ENCODE peak calls at places on chromosome 17, in ten cellular contexts. One of them, this sample, is unnamed.

GRCh38 chr17:17170346-17170976 is 35.7 kb downstream of the PLD6 start:
- DNase-seq in mesothelial cell of epicardium: no peak
- DNase-seq in H9: no peak
- DNase-seq in fibroblast of the aortic adventitia: peak
- DNase-seq in A549: no peak
- DNase-seq in stomach: no peak
- DNase-seq in foreskin fibroblast: no peak
- DNase-seq in AG04450: no peak
- DNase-seq in nephron progenitor cell: no peak
- DNase-seq in left ventricle myocardium inferior: no peak
- DNase-seq in this sample: no peak

GRCh38 chr17:3602499-3602898 is 6.7 kb downstream of the TRPV1 start:
- DNase-seq in fibroblast of the aortic adventitia: peak
- DNase-seq in nephron progenitor cell: peak
- DNase-seq in H9: peak
- DNase-seq in A549: peak
- DNase-seq in foreskin fibroblast: no peak
- DNase-seq in stomach: no peak
- DNase-seq in mesothelial cell of epicardium: no peak
- DNase-seq in AG04450: no peak
- DNase-seq in left ventricle myocardium inferior: no peak
- DNase-seq in this sample: no peak

GRCh38 chr17:57020208-57020607 is 42.3 kb downstream of the SCPEP1 start:
- DNase-seq in foreskin fibroblast: no peak
- DNase-seq in A549: no peak
- DNase-seq in mesothelial cell of epicardium: no peak
- DNase-seq in left ventricle myocardium inferior: no peak
- DNase-seq in fibroblast of the aortic adventitia: no peak
- DNase-seq in AG04450: no peak
- DNase-seq in H9: no peak
- DNase-seq in nephron progenitor cell: no peak
- DNase-seq in stomach: no peak
- DNase-seq in this sample: no peak

GRCh38 chr17:15157051-15157450 is 108.1 kb downstream of the PMP22 start:
- DNase-seq in foreskin fibroblast: peak
- DNase-seq in fibroblast of the aortic adventitia: no peak
- DNase-seq in A549: no peak
- DNase-seq in mesothelial cell of epicardium: no peak
- DNase-seq in stomach: no peak
- DNase-seq in AG04450: no peak
- DNase-seq in H9: no peak
- DNase-seq in nephron progenitor cell: no peak
- DNase-seq in left ventricle myocardium inferior: no peak
- DNase-seq in this sample: no peak

GRCh38 chr17:83143817-83144231 is 64.4 kb downstream of the METRNL start:
- DNase-seq in stomach: no peak
- DNase-seq in left ventricle myocardium inferior: no peak
- DNase-seq in mesothelial cell of epicardium: no peak
- DNase-seq in nephron progenitor cell: no peak
- DNase-seq in AG04450: no peak
- DNase-seq in A549: no peak
- DNase-seq in H9: no peak
- DNase-seq in fibroblast of the aortic adventitia: no peak
- DNase-seq in foreskin fibroblast: no peak
- DNase-seq in this sample: no peak

GRCh38 chr17:60141111-60142018 is 8.4 kb upstream of the CA4 start:
- DNase-seq in left ventricle myocardium inferior: no peak
- DNase-seq in AG04450: no peak
- DNase-seq in nephron progenitor cell: no peak
- DNase-seq in foreskin fibroblast: peak
- DNase-seq in fibroblast of the aortic adventitia: no peak
- DNase-seq in H9: no peak
- DNase-seq in mesothelial cell of epicardium: no peak
- DNase-seq in stomach: peak
- DNase-seq in A549: no peak
- DNase-seq in this sample: no peak

GRCh38 chr17:17347234-17347955 is 44.2 kb downstream of the NT5M start:
- DNase-seq in left ventricle myocardium inferior: no peak
- DNase-seq in A549: no peak
- DNase-seq in mesothelial cell of epicardium: no peak
- DNase-seq in fibroblast of the aortic adventitia: no peak
- DNase-seq in nephron progenitor cell: no peak
- DNase-seq in AG04450: no peak
- DNase-seq in stomach: peak
- DNase-seq in foreskin fibroblast: no peak
- DNase-seq in H9: peak
- DNase-seq in this sample: no peak

GRCh38 chr17:17713839-17714238 is 32.6 kb downstream of the RAI1 start:
- DNase-seq in foreskin fibroblast: peak
- DNase-seq in fibroblast of the aortic adventitia: peak
- DNase-seq in stomach: peak
- DNase-seq in AG04450: no peak
- DNase-seq in A549: no peak
- DNase-seq in nephron progenitor cell: no peak
- DNase-seq in H9: no peak
- DNase-seq in left ventricle myocardium inferior: peak
- DNase-seq in mesothelial cell of epicardium: no peak
- DNase-seq in this sample: peak

GRCh38 chr17:68089881-68090280 is 54.3 kb downstream of the KPNA2 start:
- DNase-seq in H9: no peak
- DNase-seq in foreskin fibroblast: peak
- DNase-seq in nephron progenitor cell: no peak
- DNase-seq in left ventricle myocardium inferior: peak
- DNase-seq in fibroblast of the aortic adventitia: no peak
- DNase-seq in stomach: peak
- DNase-seq in A549: peak
- DNase-seq in mesothelial cell of epicardium: no peak
- DNase-seq in AG04450: no peak
- DNase-seq in this sample: peak

GRCh38 chr17:49610883-49611584 is 35.4 kb downstream of the NXPH3 start:
- DNase-seq in H9: no peak
- DNase-seq in AG04450: no peak
- DNase-seq in foreskin fibroblast: no peak
- DNase-seq in fibroblast of the aortic adventitia: no peak
- DNase-seq in nephron progenitor cell: no peak
- DNase-seq in left ventricle myocardium inferior: no peak
- DNase-seq in stomach: no peak
- DNase-seq in A549: no peak
- DNase-seq in mesothelial cell of epicardium: no peak
- DNase-seq in this sample: no peak

GRCh38 chr17:53033297-53033696 is 789.4 kb upstream of the KIF2B start:
- DNase-seq in left ventricle myocardium inferior: no peak
- DNase-seq in nephron progenitor cell: no peak
- DNase-seq in foreskin fibroblast: no peak
- DNase-seq in mesothelial cell of epicardium: no peak
- DNase-seq in AG04450: no peak
- DNase-seq in A549: no peak
- DNase-seq in stomach: no peak
- DNase-seq in H9: no peak
- DNase-seq in fibroblast of the aortic adventitia: no peak
- DNase-seq in this sample: no peak

GRCh38 chr17:2259769-2260536 is 43.6 kb downstream of the SMG6 start:
- DNase-seq in stomach: no peak
- DNase-seq in left ventricle myocardium inferior: no peak
- DNase-seq in nephron progenitor cell: no peak
- DNase-seq in H9: no peak
- DNase-seq in foreskin fibroblast: peak
- DNase-seq in fibroblast of the aortic adventitia: peak
- DNase-seq in AG04450: no peak
- DNase-seq in A549: no peak
- DNase-seq in mesothelial cell of epicardium: no peak
- DNase-seq in this sample: no peak

GRCh38 chr17:49388290-49388640 is 26.2 kb upstream of the ZNF652 start:
- DNase-seq in foreskin fibroblast: no peak
- DNase-seq in fibroblast of the aortic adventitia: no peak
- DNase-seq in H9: no peak
- DNase-seq in left ventricle myocardium inferior: no peak
- DNase-seq in A549: no peak
- DNase-seq in stomach: no peak
- DNase-seq in AG04450: no peak
- DNase-seq in nephron progenitor cell: no peak
- DNase-seq in mesothelial cell of epicardium: no peak
- DNase-seq in this sample: no peak

GRCh38 chr17:73278049-73278464 is 16.4 kb upstream of the CPSF4L start:
- DNase-seq in left ventricle myocardium inferior: no peak
- DNase-seq in AG04450: no peak
- DNase-seq in H9: no peak
- DNase-seq in fibroblast of the aortic adventitia: no peak
- DNase-seq in mesothelial cell of epicardium: no peak
- DNase-seq in stomach: peak
- DNase-seq in nephron progenitor cell: no peak
- DNase-seq in foreskin fibroblast: no peak
- DNase-seq in A549: no peak
- DNase-seq in this sample: no peak

GRCh38 chr17:1420163-1420562 is 20.1 kb upstream of the YWHAE start:
- DNase-seq in stomach: no peak
- DNase-seq in nephron progenitor cell: no peak
- DNase-seq in mesothelial cell of epicardium: no peak
- DNase-seq in left ventricle myocardium inferior: no peak
- DNase-seq in A549: no peak
- DNase-seq in AG04450: no peak
- DNase-seq in fibroblast of the aortic adventitia: no peak
- DNase-seq in H9: no peak
- DNase-seq in foreskin fibroblast: no peak
- DNase-seq in this sample: no peak

GRCh38 chr17:33990943-33991706 is 264.0 kb upstream of the CCL2 start:
- DNase-seq in nephron progenitor cell: no peak
- DNase-seq in fibroblast of the aortic adventitia: no peak
- DNase-seq in mesothelial cell of epicardium: no peak
- DNase-seq in stomach: no peak
- DNase-seq in left ventricle myocardium inferior: no peak
- DNase-seq in AG04450: no peak
- DNase-seq in foreskin fibroblast: no peak
- DNase-seq in A549: no peak
- DNase-seq in H9: peak
- DNase-seq in this sample: no peak

GRCh38 chr17:20986767-20987510 is 55.9 kb downstream of the USP22 start:
- DNase-seq in fibroblast of the aortic adventitia: no peak
- DNase-seq in A549: no peak
- DNase-seq in left ventricle myocardium inferior: no peak
- DNase-seq in mesothelial cell of epicardium: no peak
- DNase-seq in foreskin fibroblast: no peak
- DNase-seq in H9: peak
- DNase-seq in AG04450: no peak
- DNase-seq in nephron progenitor cell: no peak
- DNase-seq in stomach: no peak
- DNase-seq in this sample: no peak

GRCh38 chr17:39598047-39598481 is 9.7 kb downstream of the NEUROD2 start:
- DNase-seq in fibroblast of the aortic adventitia: no peak
- DNase-seq in left ventricle myocardium inferior: no peak
- DNase-seq in H9: no peak
- DNase-seq in stomach: peak
- DNase-seq in A549: no peak
- DNase-seq in nephron progenitor cell: no peak
- DNase-seq in mesothelial cell of epicardium: no peak
- DNase-seq in AG04450: no peak
- DNase-seq in foreskin fibroblast: no peak
- DNase-seq in this sample: peak

GRCh38 chr17:55635253-55635766 is 87.4 kb downstream of the TMEM100 start:
- DNase-seq in AG04450: no peak
- DNase-seq in mesothelial cell of epicardium: no peak
- DNase-seq in stomach: no peak
- DNase-seq in foreskin fibroblast: peak
- DNase-seq in left ventricle myocardium inferior: no peak
- DNase-seq in nephron progenitor cell: no peak
- DNase-seq in A549: no peak
- DNase-seq in fibroblast of the aortic adventitia: peak
- DNase-seq in H9: no peak
- DNase-seq in this sample: no peak
- TF ChIP-seq CTCF in AG04450: no peak
- TF ChIP-seq CTCF in mesothelial cell of epicardium: no peak
- TF ChIP-seq CTCF in stomach: no peak
- TF ChIP-seq CTCF in foreskin fibroblast: no peak
- TF ChIP-seq CTCF in left ventricle myocardium inferior: no peak
- TF ChIP-seq CTCF in nephron progenitor cell: no peak
- TF ChIP-seq CTCF in A549: no peak
- TF ChIP-seq CTCF in fibroblast of the aortic adventitia: no peak
- TF ChIP-seq CTCF in H9: no peak
- TF ChIP-seq CTCF in this sample: no peak

DNA sequence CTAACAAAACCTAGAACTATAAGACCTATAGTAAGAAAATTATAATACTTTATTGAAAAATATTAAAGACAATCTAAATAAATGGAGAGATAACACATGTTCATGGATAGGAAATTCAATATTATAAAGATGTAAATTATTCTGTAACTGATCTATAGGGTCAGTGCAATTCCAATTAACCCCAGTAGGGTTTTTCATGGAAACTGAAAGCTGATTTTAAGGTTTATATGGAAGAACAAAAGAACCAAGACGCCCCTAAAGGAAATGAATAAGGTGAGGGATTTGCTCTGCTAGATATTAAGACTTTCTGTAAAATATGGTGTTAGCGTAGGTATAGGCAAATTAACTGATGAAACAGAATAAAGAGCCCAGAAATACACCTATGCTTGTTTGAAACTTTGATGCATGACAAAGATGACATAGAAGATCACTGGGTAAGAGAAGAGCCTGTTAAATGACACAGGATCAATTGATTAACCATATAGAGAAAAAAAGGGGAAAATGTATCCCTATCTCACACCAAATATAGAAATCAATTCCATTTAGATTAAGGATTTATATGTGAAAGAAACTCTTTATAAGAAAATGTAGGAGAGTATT is 3.0 kb downstream of the ICAM2 start:
- DNase-seq in foreskin fibroblast: no peak
- DNase-seq in nephron progenitor cell: no peak
- DNase-seq in mesothelial cell of epicardium: no peak
- DNase-seq in A549: no peak
- DNase-seq in left ventricle myocardium inferior: no peak
- DNase-seq in stomach: no peak
- DNase-seq in fibroblast of the aortic adventitia: no peak
- DNase-seq in H9: no peak
- DNase-seq in AG04450: no peak
- DNase-seq in this sample: no peak
- TF ChIP-seq CTCF in foreskin fibroblast: peak
- TF ChIP-seq CTCF in nephron progenitor cell: peak
- TF ChIP-seq CTCF in mesothelial cell of epicardium: peak
- TF ChIP-seq CTCF in A549: no peak
- TF ChIP-seq CTCF in left ventricle myocardium inferior: peak
- TF ChIP-seq CTCF in stomach: peak
- TF ChIP-seq CTCF in fibroblast of the aortic adventitia: peak
- TF ChIP-seq CTCF in H9: peak
- TF ChIP-seq CTCF in AG04450: peak
- TF ChIP-seq CTCF in this sample: peak

GRCh38 chr17:69358688-69359596 is 32.0 kb upstream of the ABCA5 start:
- DNase-seq in fibroblast of the aortic adventitia: no peak
- DNase-seq in mesothelial cell of epicardium: no peak
- DNase-seq in AG04450: no peak
- DNase-seq in A549: no peak
- DNase-seq in foreskin fibroblast: peak
- DNase-seq in nephron progenitor cell: peak
- DNase-seq in left ventricle myocardium inferior: no peak
- DNase-seq in H9: peak
- DNase-seq in stomach: no peak
- DNase-seq in this sample: peak
- TF ChIP-seq CTCF in fibroblast of the aortic adventitia: no peak
- TF ChIP-seq CTCF in mesothelial cell of epicardium: no peak
- TF ChIP-seq CTCF in AG04450: peak
- TF ChIP-seq CTCF in A549: peak
- TF ChIP-seq CTCF in foreskin fibroblast: no peak
- TF ChIP-seq CTCF in nephron progenitor cell: peak
- TF ChIP-seq CTCF in left ventricle myocardium inferior: no peak
- TF ChIP-seq CTCF in H9: peak
- TF ChIP-seq CTCF in stomach: no peak
- TF ChIP-seq CTCF in this sample: no peak

GRCh38 chr17:46010597-46011186 is 11.6 kb downstream of the STH start:
- DNase-seq in left ventricle myocardium inferior: no peak
- DNase-seq in H9: peak
- DNase-seq in fibroblast of the aortic adventitia: no peak
- DNase-seq in mesothelial cell of epicardium: no peak
- DNase-seq in AG04450: no peak
- DNase-seq in nephron progenitor cell: no peak
- DNase-seq in stomach: no peak
- DNase-seq in A549: peak
- DNase-seq in foreskin fibroblast: no peak
- DNase-seq in this sample: peak
- TF ChIP-seq CTCF in left ventricle myocardium inferior: no peak
- TF ChIP-seq CTCF in H9: peak
- TF ChIP-seq CTCF in fibroblast of the aortic adventitia: no peak
- TF ChIP-seq CTCF in mesothelial cell of epicardium: no peak
- TF ChIP-seq CTCF in AG04450: peak
- TF ChIP-seq CTCF in nephron progenitor cell: no peak
- TF ChIP-seq CTCF in stomach: no peak
- TF ChIP-seq CTCF in A549: peak
- TF ChIP-seq CTCF in foreskin fibroblast: no peak
- TF ChIP-seq CTCF in this sample: no peak

This sample was measured in Calu3.